ENCODE peak calls at places on chromosomes 4 and X, in eight cellular contexts. Z, M, X, H, K, N, F and W are unnamed samples.

GRCh38 chrX:139759637-139760036 is 51.7 kb upstream of the MCF2 start:
- DNase-seq in M (peak), Z (peak), H (no peak), F (no peak), K (no peak), N (no peak), X (no peak), W (peak)

GRCh38 chrX:118577041-118577440 is 81.4 kb downstream of the DOCK11 start:
- DNase-seq in Z (no peak), F (no peak), M (no peak), N (no peak), H (peak), K (no peak), X (no peak), W (no peak)

GRCh38 chr4:72974694-72975487 is 94.6 kb downstream of the COX18 start:
- DNase-seq in X (no peak), K (no peak), N (no peak), Z (peak), F (no peak), H (no peak), M (peak), W (peak)

GRCh38 chr4:47167391-47167790 is 136.0 kb downstream of the GABRB1 start:
- DNase-seq in X (no peak), K (no peak), H (no peak), N (no peak), Z (no peak), F (no peak), M (no peak), W (no peak)

GRCh38 chr4:73252001-73252400 is 6.6 kb downstream of the ANKRD17 start:
- DNase-seq in X (no peak), F (no peak), N (no peak), H (no peak), K (no peak), M (no peak), Z (no peak), W (no peak)

GRCh38 chr4:113433536-113434246 is 327.8 kb downstream of the CAMK2D start:
- DNase-seq in H (no peak), N (no peak), Z (no peak), X (no peak), F (no peak), M (no peak), K (no peak), W (no peak)

GRCh38 chr4:64384237-64385176 is 24.7 kb downstream of the TECRL start:
- DNase-seq in N (no peak), M (no peak), H (no peak), F (no peak), Z (no peak), X (no peak), K (no peak), W (no peak)

GRCh38 chr4:184796906-184797305 is 28.9 kb downstream of the ACSL1 start:
- DNase-seq in X (no peak), M (no peak), N (no peak), F (no peak), H (no peak), K (no peak), Z (no peak), W (no peak)

GRCh38 chrX:122579521-122579920 is 604.6 kb upstream of the GRIA3 start:
- DNase-seq in K (no peak), N (no peak), M (no peak), F (no peak), Z (no peak), H (no peak), X (no peak), W (no peak)

GRCh38 chrX:131262738-131263679 is 26.1 kb downstream of the IGSF1 start:
- DNase-seq in Z (peak), N (peak), X (no peak), H (no peak), K (no peak), M (no peak), F (no peak), W (peak)

GRCh38 chr4:82787342-82787741 is 11.3 kb downstream of the SCD5 start:
- DNase-seq in M (no peak), X (no peak), Z (no peak), K (no peak), H (no peak), F (no peak), N (no peak), W (no peak)

GRCh38 chr4:128573781-128574508 is 235.6 kb upstream of the JADE1 start:
- DNase-seq in K (no peak), N (no peak), Z (no peak), X (no peak), M (peak), F (no peak), H (no peak), W (no peak)

GRCh38 chrX:52988985-52989917 is 30.9 kb upstream of the FAM156A start:
- DNase-seq in F (no peak), M (no peak), K (no peak), N (no peak), Z (no peak), X (no peak), H (no peak), W (no peak)

GRCh38 chrX:65997978-65998717 is 41.7 kb downstream of the VSIG4 start:
- DNase-seq in N (no peak), H (no peak), X (no peak), K (no peak), M (no peak), F (no peak), Z (peak), W (peak)

GRCh38 chr4:184550476-184550875 is 76.1 kb upstream of the IRF2 start:
- DNase-seq in M (no peak), Z (no peak), X (no peak), N (no peak), K (no peak), H (no peak), F (no peak), W (no peak)

GRCh38 chr4:182062936-182063335 is 180.3 kb upstream of the TENM3 start:
- DNase-seq in K (peak), F (no peak), X (no peak), N (no peak), Z (no peak), H (no peak), M (peak), W (peak)

GRCh38 chrX:44675364-44676024 is 132.8 kb upstream of the FUNDC1 start:
- DNase-seq in Z (peak), H (peak), N (no peak), M (peak), X (no peak), K (peak), F (peak), W (peak)

GRCh38 chr4:176001171-176002006 is 64.3 kb upstream of the WDR17 start:
- DNase-seq in H (no peak), X (no peak), K (no peak), Z (peak), N (no peak), F (no peak), M (peak), W (no peak)

GRCh38 chrX:154738013-154738738 is 12.7 kb downstream of the GAB3 start:
- DNase-seq in N (no peak), X (peak), H (no peak), F (peak), Z (peak), K (no peak), M (peak), W (no peak)

GRCh38 chr4:14837860-14838259 is 164.4 kb upstream of the CPEB2 start:
- DNase-seq in H (no peak), M (no peak), X (no peak), Z (peak), N (no peak), F (no peak), K (no peak), W (peak)

GRCh38 chr4:57091657-57092162 is 18.5 kb downstream of the IGFBP7 start:
- DNase-seq in H (no peak), M (no peak), X (no peak), F (no peak), K (no peak), Z (no peak), N (no peak), W (no peak)

GRCh38 chrX:17592117-17592516 is 145.2 kb upstream of the SCML1 start:
- DNase-seq in Z (no peak), N (no peak), M (peak), F (no peak), H (no peak), K (no peak), X (no peak), W (no peak)

GRCh38 chr4:56907009-56907408 is 691 bp upstream of the REST start:
- DNase-seq in Z (no peak), N (no peak), M (no peak), H (no peak), X (peak), K (no peak), F (no peak), W (no peak)